ENCODE peak calls at places on chromosomes 16 and 17, in seven cellular contexts. B, D, N, Z, M, R and F are unnamed samples.

GRCh38 chr16:8865145-8865882 is 3.5 kb downstream of the CARHSP1 start:
- DNase-seq in B (no peak), D (no peak), N (no peak), Z (peak; percentile 51), M (no peak), R (no peak), F (no peak)

GRCh38 chr17:36647598-36647997 is 46.2 kb downstream of the MRM1 start:
- DNase-seq in B (no peak), D (no peak), N (no peak), Z (no peak), M (peak; percentile 31), R (no peak), F (no peak)

GRCh38 chr17:50871898-50872297 is 5.7 kb upstream of the TOB1 start:
- DNase-seq in B (peak; percentile 41), D (no peak), N (no peak), Z (peak; percentile 31), M (no peak), R (no peak), F (no peak)

GRCh38 chr16:67857547-67858233 is 10.2 kb upstream of the CENPT start:
- DNase-seq in B (peak; percentile 80), D (peak; percentile 76), N (peak; percentile 70), Z (peak; percentile 90), M (peak; percentile 66), R (peak; percentile 96), F (peak; percentile 80)

GRCh38 chr16:15640966-15641365 is 2.0 kb downstream of the MARF1 start:
- DNase-seq in B (no peak), D (no peak), N (no peak), Z (no peak), M (no peak), R (no peak), F (no peak)

GRCh38 chr16:24993722-24994686 is 21.2 kb downstream of the ARHGAP17 start:
- DNase-seq in B (peak; percentile 27), D (no peak), N (no peak), Z (no peak), M (peak; percentile 28), R (peak; percentile 99), F (no peak)

GRCh38 chr17:43418441-43419374 is 19.9 kb downstream of the ARL4D start:
- DNase-seq in B (peak; percentile 24), D (peak; percentile 66), N (no peak), Z (no peak), M (no peak), R (peak; percentile 56), F (peak; percentile 93)

GRCh38 chr16:50731130-50731988 is 10.5 kb upstream of the CYLD start:
- DNase-seq in B (no peak), D (no peak), N (no peak), Z (no peak), M (no peak), R (no peak), F (no peak)

GRCh38 chr17:4576729-4577322 is 7.5 kb upstream of the SMTNL2 start:
- DNase-seq in B (no peak), D (no peak), N (no peak), Z (no peak), M (no peak), R (peak; percentile 52), F (no peak)

DNA sequence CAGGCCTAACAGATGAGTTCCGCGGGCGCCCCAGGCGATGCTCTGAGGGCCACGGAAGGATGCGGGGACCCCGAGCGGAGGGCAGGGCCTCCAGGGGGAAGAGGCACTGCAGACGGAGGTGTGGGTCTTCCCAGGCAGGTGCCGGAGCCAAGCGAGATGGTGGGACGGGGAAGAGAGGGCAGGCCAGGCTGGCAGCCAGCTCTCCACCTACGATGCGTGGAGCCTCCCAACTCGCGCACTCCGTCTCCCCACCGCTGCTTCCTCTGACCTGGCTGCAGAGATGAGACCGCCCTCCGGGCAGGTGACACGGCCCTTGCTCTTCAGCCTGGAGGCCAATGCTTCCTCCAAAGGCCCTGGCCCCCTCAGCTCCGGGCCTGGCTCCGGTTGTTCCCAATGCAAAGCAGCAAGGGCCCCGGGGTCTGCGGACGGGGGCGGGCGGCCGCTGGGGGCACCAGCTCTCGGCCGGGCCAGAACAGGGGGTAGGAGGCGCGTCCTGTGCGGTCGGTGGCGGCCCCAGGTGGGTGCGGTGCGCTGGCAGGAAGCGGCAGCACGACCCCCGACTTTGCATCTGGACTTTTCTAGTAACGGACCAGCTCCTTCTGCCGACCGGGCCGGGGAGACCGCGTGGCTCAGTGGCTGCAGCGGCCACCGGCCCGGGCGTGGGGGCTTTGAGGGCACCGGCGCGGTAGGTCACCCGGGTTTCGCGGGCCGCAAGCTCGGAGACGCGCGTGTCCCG is 1.5 kb upstream of the SOX8 start:
- DNase-seq in B (no peak), D (no peak), N (no peak), Z (no peak), M (no peak), R (no peak), F (no peak)
- TF ChIP-seq CTCF in B (no peak), D (no peak), N (no peak), Z (no peak), M (no peak), R (no peak), F (no peak)

GRCh38 chr17:30975042-30975820 is 4.4 kb downstream of the RNF135 start:
- DNase-seq in B (no peak), D (no peak), N (no peak), Z (peak; percentile 39), M (no peak), R (no peak), F (no peak)

GRCh38 chr17:30969989-30970680 is 704 bp upstream of the RNF135 start:
- DNase-seq in B (peak; percentile 47), D (peak; percentile 23), N (no peak), Z (peak; percentile 47), M (no peak), R (no peak), F (no peak)

GRCh38 chr17:30970757-30971567 is at the start of gene RNF135:
- DNase-seq in B (peak; percentile 85), D (peak; percentile 82), N (peak; percentile 79), Z (peak; percentile 73), M (no peak), R (no peak), F (peak; percentile 84)
- TF ChIP-seq CTCF in B (peak; percentile 48), D (no peak), N (peak; percentile 20), Z (peak; percentile 5), M (no peak), R (no peak), F (peak; percentile 4)

DNA sequence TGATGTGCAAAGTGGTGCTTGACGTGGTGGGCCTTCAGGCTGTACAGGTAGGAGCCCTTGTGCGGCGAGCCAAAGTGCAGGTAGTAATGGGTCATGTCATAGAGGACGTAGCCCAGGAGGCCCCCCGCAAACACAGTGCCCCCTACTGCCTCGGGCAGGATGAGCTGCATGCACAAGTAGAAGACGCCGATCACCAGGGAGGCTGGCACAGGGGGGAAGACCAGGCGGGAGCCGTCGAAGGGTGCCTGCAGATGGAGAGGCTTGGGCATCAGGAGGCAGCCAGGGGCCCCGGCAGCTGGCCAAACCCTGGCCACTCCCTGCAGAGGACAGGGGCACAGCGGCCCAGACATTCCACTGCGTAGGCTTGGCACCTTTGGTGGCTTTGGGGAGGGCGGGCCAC is 15.7 kb upstream of the MLKL start:
- DNase-seq in B (no peak), D (no peak), N (no peak), Z (no peak), M (no peak), R (no peak), F (no peak)
- TF ChIP-seq CTCF in B (no peak), D (no peak), N (no peak), Z (no peak), M (no peak), R (peak; percentile 34), F (no peak)

GRCh38 chr17:5705081-5705875 is 121.0 kb upstream of the NLRP1 start:
- DNase-seq in B (no peak), D (no peak), N (no peak), Z (no peak), M (peak; percentile 27), R (no peak), F (no peak)
- TF ChIP-seq CTCF in B (no peak), D (no peak), N (no peak), Z (peak; percentile 21), M (peak; percentile 40), R (peak; percentile 59), F (no peak)

GRCh38 chr17:74452027-74452840 is 14.2 kb upstream of the CD300A start:
- DNase-seq in B (no peak), D (no peak), N (no peak), Z (no peak), M (no peak), R (no peak), F (no peak)

GRCh38 chr17:74454197-74455024 is 12.0 kb upstream of the CD300A start:
- DNase-seq in B (peak; percentile 95), D (peak; percentile 92), N (peak; percentile 82), Z (peak; percentile 97), M (no peak), R (peak; percentile 80), F (no peak)

GRCh38 chr17:74455025-74455585 is 11.3 kb upstream of the CD300A start:
- DNase-seq in B (no peak), D (no peak), N (no peak), Z (no peak), M (no peak), R (no peak), F (no peak)

GRCh38 chr17:74452841-74453661 is 13.4 kb upstream of the CD300A start:
- DNase-seq in B (peak; percentile 32), D (no peak), N (no peak), Z (peak; percentile 91), M (no peak), R (no peak), F (no peak)

DNA sequence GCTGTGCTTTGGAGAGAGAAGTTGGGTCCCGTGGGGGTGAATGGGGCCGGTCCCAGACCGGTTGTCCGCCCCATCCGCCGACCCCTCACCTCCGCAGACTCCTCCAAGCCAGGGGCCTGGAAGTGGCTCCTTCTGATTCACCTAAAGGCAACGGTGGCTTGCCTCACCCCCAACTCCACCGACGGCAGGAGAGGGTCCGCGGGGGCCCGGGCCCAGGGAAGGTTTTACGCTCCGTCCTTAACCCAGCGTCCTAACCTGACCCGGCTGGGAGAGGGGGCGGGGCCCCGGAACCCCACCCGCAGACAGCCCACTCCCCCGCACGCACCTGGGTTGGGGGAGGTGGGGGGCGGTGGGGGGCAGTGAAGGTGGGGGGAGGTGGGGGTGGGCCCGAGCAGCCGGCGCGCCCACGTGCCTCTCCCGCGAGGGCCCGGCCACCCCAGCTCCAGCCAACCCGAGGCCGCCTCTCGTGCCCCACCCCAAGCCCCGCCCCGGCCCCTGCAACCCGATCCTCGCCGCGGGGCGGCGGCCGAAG is 12.7 kb upstream of the CD300A start:
- DNase-seq in B (no peak), D (no peak), N (no peak), Z (no peak), M (peak; percentile 99), R (no peak), F (no peak)
- TF ChIP-seq CTCF in B (no peak), D (no peak), N (no peak), Z (no peak), M (no peak), R (no peak), F (no peak)

GRCh38 chr17:62693616-62694415 is 66.3 kb downstream of the MRC2 start:
- DNase-seq in B (no peak), D (no peak), N (no peak), Z (no peak), M (peak; percentile 36), R (no peak), F (no peak)

GRCh38 chr17:62689441-62690167 is 62.1 kb downstream of the MRC2 start:
- DNase-seq in B (no peak), D (no peak), N (no peak), Z (no peak), M (no peak), R (no peak), F (no peak)

GRCh38 chr17:62690168-62690897 is 62.9 kb downstream of the MRC2 start:
- DNase-seq in B (no peak), D (no peak), N (no peak), Z (no peak), M (no peak), R (no peak), F (no peak)

GRCh38 chr17:62692159-62692651 is 64.7 kb downstream of the MRC2 start:
- DNase-seq in B (no peak), D (no peak), N (no peak), Z (no peak), M (no peak), R (no peak), F (no peak)

GRCh38 chr17:62692721-62693431 is 65.4 kb downstream of the MRC2 start:
- DNase-seq in B (no peak), D (no peak), N (no peak), Z (no peak), M (peak; percentile 95), R (peak; percentile 24), F (no peak)
- TF ChIP-seq CTCF in B (no peak), D (peak; percentile 10), N (peak; percentile 9), Z (peak; percentile 19), M (peak; percentile 58), R (peak; percentile 53), F (peak; percentile 38)